ENCODE peak calls at places on chromosomes 5 and 9, in nine cellular contexts. Q, M, W, R, E, L, S, C and Y are unnamed samples.

GRCh38 chr5:113378960-113379541 is 55.7 kb downstream of the TSSK1B start:
- DNase-seq in M (peak), E (peak), Q (no peak), C (peak), R (no peak), W (no peak), S (no peak), L (peak), Y (peak)

GRCh38 chr5:154191467-154192261 is 1.1 kb downstream of the GALNT10 start:
- DNase-seq in S (no peak), E (no peak), C (no peak), W (no peak), Q (no peak), R (peak), L (no peak), M (no peak), Y (no peak)

GRCh38 chr5:116546033-116546742 is 28.4 kb downstream of the SEMA6A start:
- DNase-seq in W (no peak), C (no peak), L (no peak), E (no peak), R (no peak), Q (no peak), S (no peak), M (peak), Y (no peak)

GRCh38 chr5:113140837-113141661 is 164.5 kb downstream of the DCP2 start:
- DNase-seq in W (no peak), M (peak), Q (no peak), S (no peak), E (peak), R (peak), C (peak), L (no peak), Y (no peak)

GRCh38 chr5:167821096-167821590 is 470.3 kb upstream of the WWC1 start:
- DNase-seq in C (no peak), M (no peak), R (no peak), E (no peak), Q (no peak), L (no peak), S (no peak), W (no peak), Y (no peak)

GRCh38 chr9:127535396-127535795 is 76.7 kb upstream of the STXBP1 start:
- DNase-seq in C (no peak), E (no peak), M (no peak), W (no peak), L (no peak), S (no peak), R (no peak), Q (no peak), Y (no peak)

GRCh38 chr5:122789461-122790171 is 14.7 kb downstream of the SNX2 start:
- DNase-seq in W (no peak), C (no peak), Q (no peak), R (peak), E (no peak), S (no peak), M (no peak), L (no peak), Y (no peak)

GRCh38 chr9:113560621-113560915 is 97.0 kb downstream of the RGS3 start:
- DNase-seq in R (no peak), W (no peak), L (no peak), C (no peak), S (no peak), M (no peak), Q (no peak), E (no peak), Y (no peak)

GRCh38 chr5:132446621-132447020 is 44.0 kb downstream of the IRF1 start:
- DNase-seq in L (no peak), M (peak), R (peak), S (no peak), C (no peak), E (no peak), W (peak), Q (no peak), Y (no peak)

GRCh38 chr5:396715-397032 is 46.3 kb upstream of the EXOC3 start:
- DNase-seq in Q (no peak), W (no peak), R (no peak), E (no peak), C (no peak), L (no peak), S (peak), M (no peak), Y (no peak)

GRCh38 chr5:42612997-42613396 is 143.6 kb upstream of the CCDC152 start:
- DNase-seq in C (peak), L (no peak), W (no peak), Q (no peak), E (peak), M (no peak), S (no peak), R (peak), Y (no peak)

GRCh38 chr5:88262116-88262515 is 6.5 kb downstream of the TMEM161B start:
- DNase-seq in E (peak), W (no peak), M (no peak), C (no peak), S (no peak), L (no peak), Q (no peak), R (peak), Y (no peak)

GRCh38 chr5:159510282-159510681 is 180.0 kb upstream of the IL12B start:
- DNase-seq in R (peak), W (peak), M (peak), S (no peak), C (no peak), L (no peak), E (peak), Q (peak), Y (peak)

GRCh38 chr9:136804509-136805206 is 3.1 kb upstream of the RABL6 start:
- DNase-seq in Q (peak), E (no peak), W (no peak), C (no peak), M (no peak), L (no peak), R (no peak), S (peak), Y (no peak)

GRCh38 chr5:102792705-102793104 is 37.6 kb downstream of the PAM start:
- DNase-seq in S (no peak), W (no peak), Q (no peak), C (peak), L (no peak), E (peak), M (no peak), R (peak), Y (no peak)

GRCh38 chr5:163773181-163773580 is 267.8 kb downstream of the MAT2B start:
- DNase-seq in W (no peak), L (no peak), C (no peak), M (no peak), Q (no peak), S (no peak), R (no peak), E (no peak), Y (no peak)

GRCh38 chr9:19460258-19460657 is 51.4 kb downstream of the ACER2 start:
- DNase-seq in S (no peak), M (no peak), W (no peak), E (no peak), R (no peak), L (no peak), C (no peak), Q (no peak), Y (no peak)

GRCh38 chr5:4777435-4777834 is 362.7 kb upstream of the ADAMTS16 start:
- DNase-seq in R (peak), L (no peak), E (no peak), C (no peak), W (no peak), Q (no peak), S (no peak), M (no peak), Y (no peak)

GRCh38 chr5:87114631-87115030 is 153.1 kb upstream of the RASA1 start:
- DNase-seq in E (no peak), S (no peak), C (no peak), L (no peak), M (no peak), R (no peak), Q (no peak), W (no peak), Y (no peak)

GRCh38 chr9:22105005-22105722 is 96.1 kb upstream of the CDKN2B start:
- DNase-seq in E (no peak), L (no peak), C (no peak), W (no peak), S (no peak), Q (no peak), R (no peak), M (no peak), Y (no peak)

GRCh38 chr5:20223451-20223850 is 235.5 kb upstream of the CDH18 start:
- DNase-seq in R (no peak), Q (no peak), W (no peak), S (no peak), L (no peak), C (no peak), M (no peak), E (no peak), Y (no peak)

GRCh38 chr9:87406545-87407166 is 91.0 kb upstream of the DAPK1 start:
- DNase-seq in Q (no peak), W (no peak), R (no peak), E (no peak), L (no peak), C (no peak), S (no peak), M (no peak), Y (no peak)

GRCh38 chr5:157106668-157107461 is 2.0 kb downstream of the HAVCR2 start:
- DNase-seq in S (no peak), C (no peak), E (no peak), R (peak), Q (no peak), L (no peak), M (peak), W (peak), Y (no peak)

GRCh38 chr9:131296452-131296851 is 6.9 kb downstream of the PLPP7 start:
- DNase-seq in L (no peak), C (no peak), Q (no peak), S (no peak), E (no peak), M (no peak), W (no peak), R (no peak), Y (no peak)

GRCh38 chr5:138641547-138642298 is 66.5 kb upstream of the HSPA9 start:
- DNase-seq in L (peak), M (peak), E (peak), C (peak), R (peak), Q (no peak), S (no peak), W (peak), Y (peak)

GRCh38 chr5:60835554-60835953 is 8.5 kb downstream of the ELOVL7 start:
- DNase-seq in W (no peak), Q (no peak), E (peak), R (peak), M (no peak), S (no peak), C (no peak), L (no peak), Y (no peak)

GRCh38 chr5:168317521-168318147 is 26.2 kb downstream of the WWC1 start:
- DNase-seq in S (no peak), E (peak), M (peak), W (no peak), R (peak), C (peak), L (no peak), Q (no peak), Y (no peak)

GRCh38 chr5:131230406-131230805 is 33.4 kb upstream of the CDC42SE2 start:
- DNase-seq in S (no peak), Q (no peak), C (peak), E (no peak), R (no peak), M (no peak), L (no peak), W (no peak), Y (peak)

GRCh38 chr5:121870489-121870888 is 18.8 kb downstream of the FTMT start:
- DNase-seq in C (peak), S (no peak), Q (no peak), W (no peak), L (no peak), R (peak), M (no peak), E (no peak), Y (no peak)

GRCh38 chr5:139660916-139661814 is 13.0 kb downstream of the CXXC5 start:
- DNase-seq in C (peak), R (peak), S (peak), Q (peak), L (no peak), E (peak), M (peak), W (peak), Y (no peak)

GRCh38 chr9:77648458-77649108 is 461 bp upstream of the GNA14 start:
- DNase-seq in E (no peak), R (peak), Q (peak), W (peak), C (no peak), L (no peak), M (peak), S (no peak), Y (peak)

GRCh38 chr9:88523056-88523455 is 11.9 kb upstream of the NXNL2 start:
- DNase-seq in E (peak), Q (peak), C (no peak), R (peak), L (no peak), M (no peak), W (no peak), S (no peak), Y (no peak)

GRCh38 chr9:89538874-89539273 is 41.0 kb upstream of the SEMA4D start:
- DNase-seq in S (no peak), E (no peak), Q (no peak), C (no peak), L (no peak), W (no peak), R (no peak), M (no peak), Y (no peak)

GRCh38 chr5:88677502-88677901 is 205.5 kb downstream of the MEF2C start:
- DNase-seq in R (peak), Q (no peak), M (no peak), E (no peak), C (no peak), L (no peak), W (no peak), S (no peak), Y (no peak)

GRCh38 chr5:72144762-72145161 is 37.5 kb downstream of the MAP1B start:
- DNase-seq in S (no peak), C (no peak), R (no peak), Q (no peak), W (no peak), L (no peak), M (no peak), E (no peak), Y (no peak)

GRCh38 chr5:169974121-169974770 is 6.0 kb downstream of the INSYN2B start:
- DNase-seq in L (no peak), M (no peak), C (no peak), R (no peak), Q (no peak), W (no peak), S (no peak), E (no peak), Y (no peak)

GRCh38 chr5:159094745-159095144 is 5.0 kb downstream of the EBF1 start:
- DNase-seq in E (peak), M (peak), S (no peak), L (no peak), R (peak), C (peak), W (no peak), Q (peak), Y (peak)

GRCh38 chr9:83544002-83544698 is 5.9 kb upstream of the FRMD3 start:
- DNase-seq in M (peak), R (peak), C (peak), Q (no peak), W (no peak), E (peak), L (no peak), S (no peak), Y (peak)

GRCh38 chr5:150783422-150783928 is 4.9 kb downstream of the SMIM3 start:
- DNase-seq in E (peak), L (peak), W (peak), Q (peak), M (peak), R (peak), C (peak), S (peak), Y (peak)

DNA sequence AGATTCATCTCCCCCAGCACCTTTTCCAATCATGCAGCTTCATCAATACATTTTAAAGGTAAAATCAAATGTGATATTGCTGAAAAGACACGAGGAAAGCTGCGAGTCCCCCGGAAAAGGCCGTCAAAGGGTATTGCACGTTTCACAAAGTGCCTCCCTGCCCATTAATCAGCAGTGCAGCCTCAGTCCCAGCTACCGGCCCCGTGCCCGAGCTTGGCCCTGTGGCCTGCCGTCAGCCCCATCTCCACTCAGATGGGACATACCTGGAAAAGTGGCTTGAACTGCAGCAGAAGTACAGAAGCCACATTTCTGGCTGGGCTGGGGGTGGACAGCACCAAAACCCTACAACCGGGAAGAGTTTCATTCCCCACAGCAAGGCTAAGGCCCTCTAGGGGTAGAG is 39.9 kb upstream of the EQTN start:
- DNase-seq in W (no peak), L (no peak), S (no peak), R (no peak), E (no peak), C (no peak), Q (no peak), M (no peak), Y (no peak)
- H3K27ac ChIP-seq in W (no peak), L (no peak), S (peak), R (no peak), E (no peak), C (no peak), Q (no peak), M (no peak), Y (no peak)

DNA sequence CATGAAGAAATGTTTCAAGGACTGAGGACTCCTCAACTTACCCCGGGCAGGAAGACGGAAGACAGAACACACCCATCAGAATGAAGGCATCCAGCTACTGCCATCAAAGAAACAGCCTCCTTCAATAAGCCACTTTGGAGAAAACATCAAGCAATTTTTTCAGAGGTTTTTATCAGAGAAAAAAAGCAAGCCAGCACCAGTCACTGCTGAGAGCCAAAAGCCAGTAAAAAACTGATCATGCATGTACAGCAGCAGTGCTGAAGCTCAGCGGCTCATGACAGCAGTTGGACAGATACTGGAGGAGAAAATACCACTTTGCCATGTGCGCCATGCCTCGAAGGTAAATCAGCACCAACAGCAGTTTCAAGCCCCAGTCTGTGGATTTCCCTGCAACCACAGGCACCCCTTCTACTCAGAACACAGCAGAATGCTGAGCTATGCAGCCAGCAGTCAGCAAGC is 10.1 kb upstream of the ZNF484 start:
- DNase-seq in M (no peak), Q (no peak), C (no peak), E (no peak), W (no peak), L (no peak), S (no peak), R (no peak), Y (no peak)
- H3K27ac ChIP-seq in M (no peak), Q (no peak), C (no peak), E (no peak), W (no peak), L (no peak), S (no peak), R (no peak), Y (no peak)

GRCh38 chr5:6632324-6632930 is 417 bp downstream of the NSUN2 start:
- DNase-seq in M (peak), E (peak), L (no peak), Q (peak), S (no peak), R (no peak), C (no peak), W (peak), Y (no peak)

GRCh38 chr5:6632931-6633468 is at the start of the genes NSUN2 and SRD5A1:
- DNase-seq in R (peak), L (peak), M (peak), C (peak), Q (peak), S (peak), E (peak), W (peak), Y (peak)

GRCh38 chr5:6634788-6635430 is 1.7 kb downstream of the SRD5A1 start:
- DNase-seq in E (no peak), Q (no peak), S (no peak), C (no peak), M (no peak), R (no peak), W (no peak), L (no peak), Y (no peak)

GRCh38 chr5:6634327-6634713 is 1.1 kb downstream of the SRD5A1 start:
- DNase-seq in M (no peak), Q (no peak), L (no peak), R (no peak), E (no peak), S (no peak), W (no peak), C (no peak), Y (no peak)

GRCh38 chr5:6633469-6634326 is 458 bp downstream of the SRD5A1 start:
- DNase-seq in Q (no peak), W (peak), C (peak), S (no peak), E (peak), R (no peak), L (peak), M (peak), Y (peak)
- H3K27ac ChIP-seq in Q (peak), W (peak), C (peak), S (peak), E (no peak), R (peak), L (peak), M (peak), Y (no peak)

DNA sequence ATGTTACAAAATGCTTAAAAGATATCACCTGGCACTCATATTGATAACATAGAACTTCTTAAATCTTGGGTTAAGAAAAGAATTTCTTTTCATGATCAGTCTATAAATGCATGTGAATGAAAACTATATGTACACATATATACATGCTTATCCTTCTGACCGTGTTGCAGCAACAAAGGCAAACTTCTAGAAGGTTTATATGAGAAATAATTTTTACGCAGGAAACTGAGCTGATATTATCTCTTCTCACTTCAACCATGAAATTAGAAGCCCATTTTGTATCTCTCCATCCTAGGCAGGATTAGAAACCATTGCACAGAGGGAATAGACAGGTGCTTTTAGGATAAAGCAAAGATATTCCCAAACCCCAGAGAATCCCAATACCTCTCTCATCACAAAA is 362.6 kb upstream of the SLC30A5 start:
- DNase-seq in W (no peak), C (no peak), L (no peak), Q (no peak), E (no peak), S (no peak), R (no peak), M (no peak), Y (no peak)
- H3K27ac ChIP-seq in W (no peak), C (peak), L (no peak), Q (no peak), E (no peak), S (peak), R (no peak), M (no peak), Y (no peak)

GRCh38 chr5:9057406-9058000 is 488.4 kb downstream of the SEMA5A start:
- DNase-seq in M (peak), R (no peak), L (no peak), E (no peak), C (no peak), W (no peak), Q (no peak), S (no peak), Y (no peak)

GRCh38 chr5:9059920-9060691 is 485.8 kb downstream of the SEMA5A start:
- DNase-seq in E (peak), M (peak), S (no peak), Q (no peak), W (peak), C (no peak), L (no peak), R (peak), Y (no peak)

GRCh38 chr5:9058161-9058560 is 487.7 kb downstream of the SEMA5A start:
- DNase-seq in W (no peak), S (no peak), E (peak), Q (no peak), C (no peak), R (no peak), M (no peak), L (no peak), Y (no peak)

GRCh38 chr5:9056046-9056445 is 489.8 kb downstream of the SEMA5A start:
- DNase-seq in W (no peak), Q (no peak), M (no peak), R (peak), S (no peak), C (no peak), L (no peak), E (no peak), Y (no peak)

GRCh38 chr5:9058666-9059065 is 487.2 kb downstream of the SEMA5A start:
- DNase-seq in C (no peak), Q (no peak), W (no peak), L (no peak), E (peak), S (no peak), R (peak), M (no peak), Y (no peak)
- H3K27ac ChIP-seq in C (no peak), Q (no peak), W (no peak), L (no peak), E (peak), S (no peak), R (peak), M (no peak), Y (no peak)

DNA sequence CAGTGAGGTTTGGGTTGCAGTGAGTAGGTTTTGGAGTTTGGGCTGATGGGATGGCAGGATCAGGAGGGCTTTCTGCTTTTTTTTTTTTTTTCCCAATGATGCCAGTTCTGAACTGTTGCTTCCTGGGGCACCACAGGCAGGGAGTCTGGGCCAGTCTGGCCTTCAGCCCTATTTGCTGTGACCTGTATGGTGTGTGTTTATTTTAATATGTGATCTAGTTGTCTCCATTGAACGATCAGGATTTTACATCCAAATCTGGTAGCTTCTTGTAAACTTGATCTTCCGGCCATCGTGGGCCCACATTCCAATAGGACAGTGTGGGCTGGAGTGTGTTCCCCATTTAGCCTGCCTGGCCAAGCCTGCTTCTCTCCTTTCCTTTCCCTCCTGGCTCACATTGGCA is 25.8 kb upstream of the DAB2IP start:
- DNase-seq in Q (no peak), E (no peak), M (no peak), R (no peak), L (no peak), C (no peak), W (no peak), S (no peak), Y (no peak)
- H3K27ac ChIP-seq in Q (peak), E (no peak), M (no peak), R (no peak), L (no peak), C (no peak), W (no peak), S (no peak), Y (no peak)